ENCODE peak calls at places on chromosomes 16 and 17, in eight cellular contexts. E, B, W, P, O, M, R and I are unnamed samples.

GRCh38 chr16:47317465-47318240 is 143.2 kb downstream of the ITFG1 start:
- DNase-seq in E (no peak), B (no peak), W (no peak), P (no peak), O (no peak), M (no peak), R (no peak), I (no peak)

GRCh38 chr17:2933606-2934005 is 129.8 kb downstream of the OR1D5 start:
- DNase-seq in E (no peak), B (no peak), W (no peak), P (no peak), O (no peak), M (no peak), R (no peak), I (no peak)

GRCh38 chr16:27378871-27379580 is 22.9 kb upstream of the IL21R start:
- DNase-seq in E (no peak), B (no peak), W (no peak), P (no peak), O (no peak), M (no peak), R (no peak), I (no peak)

GRCh38 chr17:7007143-7007542 is 5.3 kb upstream of the RNASEK start:
- DNase-seq in E (no peak), B (no peak), W (no peak), P (no peak), O (no peak), M (no peak), R (no peak), I (no peak)

GRCh38 chr17:16027708-16028584 is 28.3 kb downstream of the TTC19 start:
- DNase-seq in E (no peak), B (no peak), W (peak; percentile 90), P (no peak), O (peak; percentile 76), M (peak; percentile 85), R (no peak), I (no peak)

GRCh38 chr16:50630394-50631020 is 50.6 kb downstream of the SNX20 start:
- DNase-seq in E (no peak), B (no peak), W (no peak), P (no peak), O (no peak), M (no peak), R (no peak), I (no peak)

GRCh38 chr17:40366076-40366860 is 1.7 kb upstream of the GJD3 start:
- DNase-seq in E (no peak), B (no peak), W (no peak), P (no peak), O (no peak), M (no peak), R (no peak), I (no peak)

GRCh38 chr17:49567104-49567521 is 8.6 kb upstream of the NXPH3 start:
- DNase-seq in E (no peak), B (no peak), W (no peak), P (no peak), O (no peak), M (no peak), R (no peak), I (peak; percentile 74)

GRCh38 chr16:55480228-55480655 is 1.2 kb downstream of the MMP2 start:
- DNase-seq in E (peak; percentile 60), B (peak; percentile 90), W (no peak), P (peak; percentile 61), O (peak; percentile 82), M (peak; percentile 98), R (peak; percentile 74), I (peak; percentile 88)

GRCh38 chr16:79897444-79898146 is 297.1 kb upstream of the MAF start:
- DNase-seq in E (no peak), B (no peak), W (no peak), P (no peak), O (peak; percentile 58), M (peak; percentile 39), R (no peak), I (no peak)

GRCh38 chr17:43368740-43369506 is 29.9 kb upstream of the ARL4D start:
- DNase-seq in E (no peak), B (peak; percentile 92), W (peak; percentile 37), P (peak; percentile 76), O (no peak), M (peak; percentile 91), R (peak; percentile 80), I (peak; percentile 92)

GRCh38 chr17:48498168-48498840 is 32.5 kb downstream of the HOXB1 start:
- DNase-seq in E (no peak), B (no peak), W (no peak), P (peak; percentile 12), O (no peak), M (no peak), R (no peak), I (no peak)

DNA sequence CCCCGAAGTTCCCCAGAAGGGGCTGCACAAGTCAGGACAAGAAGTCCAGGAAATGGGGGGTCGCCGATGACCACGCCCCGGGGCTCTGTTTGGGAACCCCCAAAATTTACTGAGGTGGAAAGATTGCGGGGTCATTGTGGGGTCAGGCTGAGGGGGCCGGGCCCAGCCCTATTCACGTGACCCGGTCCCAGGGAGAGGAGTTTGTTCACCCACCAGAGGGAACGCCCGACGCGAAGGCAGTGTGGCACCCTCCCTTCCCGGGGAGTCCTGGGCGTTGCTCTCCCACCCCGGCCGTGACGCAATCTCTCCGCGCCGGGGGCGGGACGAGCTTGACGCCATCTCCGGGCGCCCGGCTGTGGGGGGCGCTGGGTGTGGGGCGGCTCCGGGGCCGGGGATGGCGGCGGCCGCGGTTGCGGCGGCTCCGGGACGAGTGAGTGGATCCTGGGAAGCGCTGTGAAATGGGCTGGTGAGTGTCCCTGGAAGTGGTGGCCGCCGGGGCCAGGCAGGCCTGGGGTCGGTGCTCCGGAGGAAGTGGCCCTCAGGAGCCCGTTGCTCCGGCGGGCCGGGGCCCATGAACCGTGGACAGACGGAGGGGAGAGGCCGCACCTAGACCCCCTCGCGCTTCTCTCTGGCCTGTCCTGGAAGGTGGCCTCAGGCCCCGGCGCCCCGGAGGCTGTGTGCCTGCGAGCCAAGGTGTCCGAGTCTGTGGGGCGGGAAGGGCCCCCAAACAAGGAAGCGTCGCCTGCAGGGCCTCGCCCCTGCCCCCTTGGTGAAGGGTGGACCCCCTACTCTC is at the start of gene ATXN1L:
- DNase-seq in E (peak; percentile 65), B (peak; percentile 95), W (peak; percentile 97), P (peak; percentile 81), O (peak; percentile 71), M (peak; percentile 96), R (peak; percentile 89), I (peak; percentile 95)
- TF ChIP-seq CTCF in E (no peak), B (no peak), W (no peak), P (peak; percentile 35), O (no peak), M (no peak), R (no peak), I (no peak)

GRCh38 chr17:34542700-34543336 is 36.6 kb upstream of the TMEM132E start:
- DNase-seq in E (no peak), B (no peak), W (peak; percentile 14), P (peak; percentile 13), O (no peak), M (peak; percentile 22), R (no peak), I (no peak)

GRCh38 chr17:34547453-34548063 is 31.8 kb upstream of the TMEM132E start:
- DNase-seq in E (no peak), B (no peak), W (no peak), P (no peak), O (no peak), M (no peak), R (no peak), I (no peak)
- TF ChIP-seq CTCF in E (no peak), B (no peak), W (no peak), P (no peak), O (no peak), M (no peak), R (no peak), I (no peak)

GRCh38 chr17:1108810-1109605 is 70.8 kb downstream of the ABR start:
- DNase-seq in E (no peak), B (peak; percentile 88), W (peak; percentile 38), P (no peak), O (no peak), M (peak; percentile 75), R (no peak), I (no peak)
- TF ChIP-seq CTCF in E (no peak), B (no peak), W (no peak), P (no peak), O (no peak), M (no peak), R (no peak), I (no peak)

GRCh38 chr16:67150058-67150832 is 553 bp downstream of the B3GNT9 start:
- DNase-seq in E (no peak), B (peak; percentile 83), W (no peak), P (no peak), O (no peak), M (peak; percentile 90), R (no peak), I (peak; percentile 75)
- TF ChIP-seq CTCF in E (no peak), B (no peak), W (peak; percentile 18), P (no peak), O (no peak), M (peak; percentile 14), R (no peak), I (no peak)

DNA sequence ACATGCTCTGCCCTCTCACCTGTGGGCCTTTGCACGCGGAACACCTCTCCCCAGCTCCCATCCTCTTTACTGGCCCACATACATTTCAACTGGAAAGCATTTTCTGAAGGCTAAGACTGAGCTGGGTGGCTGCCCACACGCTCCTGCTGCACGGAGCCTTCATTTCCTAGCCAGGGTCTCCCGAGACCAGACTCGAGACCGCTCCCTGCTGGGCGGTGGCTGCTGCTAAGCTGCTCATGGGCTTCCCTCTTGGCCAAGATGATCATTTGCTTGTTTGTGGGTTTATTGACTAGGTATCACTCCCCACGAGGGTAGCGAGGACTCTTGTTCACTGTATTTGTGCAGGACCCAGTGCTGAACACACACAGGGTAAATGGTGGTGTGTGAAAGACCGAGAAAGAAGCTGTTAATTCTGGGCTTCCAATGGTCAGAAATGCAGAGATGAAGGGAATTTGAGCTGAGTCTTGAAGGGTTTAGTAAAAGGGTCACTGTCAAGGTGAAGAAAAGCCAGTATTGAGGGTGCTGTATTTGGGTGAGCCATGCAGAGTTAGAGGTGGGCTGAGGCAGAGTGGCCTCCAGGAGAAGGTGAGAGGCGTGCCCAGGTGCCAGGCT is 907 bp downstream of the TRAPPC2L start:
- DNase-seq in E (no peak), B (peak; percentile 88), W (peak; percentile 52), P (peak; percentile 66), O (peak; percentile 51), M (peak; percentile 83), R (peak; percentile 69), I (no peak)
- TF ChIP-seq CTCF in E (peak; percentile 40), B (peak; percentile 59), W (peak; percentile 66), P (peak; percentile 71), O (peak; percentile 81), M (peak; percentile 90), R (peak; percentile 52), I (no peak)

GRCh38 chr17:44734272-44734671 is 24.5 kb upstream of the ADAM11 start:
- DNase-seq in E (no peak), B (no peak), W (no peak), P (no peak), O (no peak), M (no peak), R (no peak), I (no peak)

GRCh38 chr17:44736551-44737240 is 22.1 kb upstream of the ADAM11 start:
- DNase-seq in E (no peak), B (no peak), W (no peak), P (no peak), O (no peak), M (no peak), R (no peak), I (no peak)

GRCh38 chr17:44738214-44738906 is 20.4 kb upstream of the ADAM11 start:
- DNase-seq in E (no peak), B (no peak), W (no peak), P (no peak), O (no peak), M (no peak), R (no peak), I (no peak)

GRCh38 chr17:44733753-44734152 is 25.0 kb upstream of the ADAM11 start:
- DNase-seq in E (no peak), B (no peak), W (peak; percentile 20), P (no peak), O (no peak), M (peak; percentile 9), R (no peak), I (no peak)
- TF ChIP-seq CTCF in E (no peak), B (no peak), W (no peak), P (no peak), O (peak; percentile 61), M (peak; percentile 35), R (no peak), I (no peak)